ENCODE peak calls at places on chromosomes 3 and 15, in ten cellular contexts. H is HFFc6, S is stomach, W is Calu3, I is neural crest cell, N is Peyer's patch, B is heart right ventricle, D is left ventricle myocardium inferior, M is progenitor cell of endocrine pancreas, G is AG04450. E is an unnamed sample.
A peak's percentile ranks its signal among the peaks of the same experiment; 100 is the strongest.

GRCh38 chr15:59991919-59992318 is 12.2 kb upstream of the FOXB1 start:
- DNase-seq in H (no peak), S (no peak), W (no peak), I (no peak), N (no peak), B (no peak), D (no peak), M (no peak), G (no peak), E (no peak)

GRCh38 chr3:16801698-16802097 is 83.1 kb upstream of the PLCL2 start:
- DNase-seq in H (peak; percentile 20), S (no peak), W (no peak), I (no peak), N (no peak), B (no peak), D (no peak), M (no peak), G (no peak), E (no peak)

GRCh38 chr3:79247367-79248103 is 520.3 kb downstream of the ROBO1 start:
- DNase-seq in H (peak; percentile 17), S (no peak), W (no peak), I (no peak), N (no peak), B (peak; percentile 23), D (no peak), M (no peak), G (peak; percentile 27), E (no peak)

GRCh38 chr3:18153571-18154173 is 271.5 kb downstream of the SATB1 start:
- DNase-seq in H (peak; percentile 75), S (no peak), W (peak; percentile 56), I (no peak), N (no peak), B (no peak), D (no peak), M (no peak), G (no peak), E (no peak)

GRCh38 chr3:20916966-20917606 is 731.1 kb upstream of the SGO1 start:
- DNase-seq in H (no peak), S (no peak), W (no peak), I (no peak), N (no peak), B (no peak), D (no peak), M (no peak), G (no peak), E (no peak)

GRCh38 chr3:127774647-127775046 is 47.7 kb downstream of the MGLL start:
- DNase-seq in H (no peak), S (no peak), W (no peak), I (no peak), N (peak; percentile 24), B (no peak), D (no peak), M (no peak), G (no peak), E (no peak)

GRCh38 chr15:91522609-91523332 is 330.7 kb upstream of the SLCO3A1 start:
- DNase-seq in H (peak; percentile 56), S (no peak), W (peak; percentile 25), I (no peak), N (no peak), B (peak; percentile 14), D (no peak), M (no peak), G (peak; percentile 41), E (no peak)

GRCh38 chr3:171962137-171962720 is 77.1 kb upstream of the FNDC3B start:
- DNase-seq in H (no peak), S (no peak), W (no peak), I (no peak), N (no peak), B (no peak), D (no peak), M (no peak), G (no peak), E (no peak)

GRCh38 chr15:68846851-68847439 is 26.2 kb upstream of the ANP32A start:
- DNase-seq in H (no peak), S (no peak), W (no peak), I (no peak), N (no peak), B (no peak), D (no peak), M (no peak), G (no peak), E (no peak)

GRCh38 chr3:136862611-136862951 is 573 bp downstream of the NCK1 start:
- DNase-seq in H (peak; percentile 33), S (peak; percentile 56), W (peak; percentile 73), I (no peak), N (peak; percentile 74), B (peak; percentile 44), D (peak; percentile 48), M (no peak), G (peak; percentile 16), E (no peak)

GRCh38 chr3:143973352-143974021 is 1.9 kb downstream of the DIPK2A start:
- DNase-seq in H (no peak), S (no peak), W (no peak), I (no peak), N (no peak), B (peak; percentile 7), D (no peak), M (no peak), G (no peak), E (no peak)
- TF ChIP-seq CTCF in H (no peak), S (no peak), W (no peak), I (no peak), N (no peak), B (no peak), D (no peak), M (no peak), G (no peak), E (no peak)

GRCh38 chr15:84634228-84634837 is 19.8 kb downstream of the WDR73 start:
- DNase-seq in H (no peak), S (no peak), W (no peak), I (no peak), N (no peak), B (no peak), D (no peak), M (no peak), G (no peak), E (no peak)

GRCh38 chr15:84643838-84644237 is 10.2 kb downstream of the WDR73 start:
- DNase-seq in H (no peak), S (no peak), W (no peak), I (no peak), N (no peak), B (no peak), D (no peak), M (no peak), G (no peak), E (no peak)

GRCh38 chr15:84633311-84634227 is 20.5 kb downstream of the WDR73 start:
- DNase-seq in H (peak; percentile 60), S (peak; percentile 77), W (peak; percentile 76), I (peak; percentile 54), N (peak; percentile 87), B (peak; percentile 62), D (peak; percentile 76), M (peak; percentile 43), G (no peak), E (no peak)

DNA sequence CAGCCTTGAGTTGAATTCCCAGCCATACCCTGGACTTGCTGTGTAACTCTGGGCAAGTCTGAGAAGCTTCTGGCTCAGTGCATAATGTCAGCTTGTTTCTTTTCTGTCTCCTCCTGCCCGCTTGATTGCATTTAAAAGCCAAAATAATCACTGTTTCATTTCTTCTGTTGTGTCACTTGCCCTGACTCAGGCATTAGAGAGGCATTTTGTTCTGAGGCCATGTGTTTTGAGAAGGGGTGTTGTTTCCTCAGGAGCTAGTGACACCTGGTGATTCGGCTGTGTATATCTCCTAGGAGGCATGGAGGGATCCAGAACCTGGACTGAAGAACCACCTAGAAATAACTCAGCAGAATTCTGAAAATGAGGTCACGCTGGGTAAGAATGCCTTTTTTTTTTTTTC is 16.0 kb downstream of the WDR73 start:
- DNase-seq in H (no peak), S (no peak), W (no peak), I (no peak), N (no peak), B (no peak), D (no peak), M (no peak), G (no peak), E (no peak)
- TF ChIP-seq CTCF in H (peak; percentile 7), S (no peak), W (no peak), I (no peak), N (no peak), B (peak; percentile 25), D (no peak), M (no peak), G (no peak), E (no peak)

DNA sequence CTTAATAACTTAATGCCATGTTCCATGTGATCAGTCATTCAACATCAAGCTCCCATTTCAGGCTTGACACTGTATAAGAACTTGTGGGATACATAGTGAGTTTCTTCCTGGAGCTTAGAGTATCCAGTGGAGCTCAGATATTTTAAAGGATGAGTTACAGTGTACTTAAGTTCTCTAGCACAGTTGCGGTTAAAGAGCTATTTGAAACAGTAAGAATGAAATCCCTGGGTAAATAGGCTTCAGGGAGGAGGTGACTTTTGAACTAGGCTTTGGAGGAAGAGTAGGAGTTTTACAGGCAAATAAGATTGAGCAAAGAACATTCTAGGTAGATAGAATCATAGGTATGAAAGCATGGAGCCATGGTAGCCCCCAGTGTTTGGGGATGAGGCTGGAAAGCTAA is 3.8 kb downstream of the ZNF592 start:
- DNase-seq in H (no peak), S (no peak), W (no peak), I (no peak), N (no peak), B (no peak), D (no peak), M (no peak), G (no peak), E (no peak)
- TF ChIP-seq CTCF in H (no peak), S (no peak), W (no peak), I (no peak), N (no peak), B (no peak), D (no peak), M (no peak), G (no peak), E (no peak)

GRCh38 chr15:70260096-70260495 is 162.4 kb upstream of the TLE3 start:
- DNase-seq in H (no peak), S (no peak), W (no peak), I (no peak), N (no peak), B (no peak), D (no peak), M (no peak), G (no peak), E (no peak)
- TF ChIP-seq CTCF in H (no peak), S (no peak), W (peak; percentile 8), I (no peak), N (no peak), B (no peak), D (no peak), M (no peak), G (no peak), E (no peak)

DNA sequence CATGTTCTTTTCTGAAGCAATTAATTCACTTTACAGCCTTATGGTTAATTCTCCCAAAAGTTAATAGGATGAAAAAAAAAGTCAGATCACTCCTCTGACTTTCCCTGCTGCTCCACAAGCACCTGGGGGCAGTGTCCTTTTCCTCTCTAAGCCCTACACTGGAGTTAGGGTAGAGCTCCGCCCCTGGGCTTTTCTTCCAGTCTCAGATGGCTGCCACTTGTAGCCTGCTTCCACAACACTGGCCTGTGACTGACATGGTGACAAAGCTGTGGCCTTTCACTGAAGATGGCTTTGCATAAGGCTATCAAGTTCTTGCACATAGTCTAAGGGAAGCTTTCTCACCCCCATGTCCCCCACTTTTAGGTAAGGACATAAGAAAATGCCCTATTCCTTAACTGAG is 1.3 kb upstream of the MON1A start:
- DNase-seq in H (no peak), S (no peak), W (peak; percentile 40), I (no peak), N (no peak), B (no peak), D (no peak), M (no peak), G (no peak), E (no peak)
- TF ChIP-seq CTCF in H (peak; percentile 6), S (no peak), W (no peak), I (no peak), N (no peak), B (no peak), D (no peak), M (peak; percentile 20), G (no peak), E (no peak)

GRCh38 chr15:84748274-84749110 is at the start of gene ZNF592:
- DNase-seq in H (peak; percentile 58), S (peak; percentile 89), W (peak; percentile 93), I (peak; percentile 59), N (peak; percentile 94), B (peak; percentile 86), D (peak; percentile 89), M (peak; percentile 69), G (peak; percentile 26), E (no peak)
- TF ChIP-seq CTCF in H (no peak), S (peak; percentile 76), W (peak; percentile 26), I (peak; percentile 48), N (peak; percentile 81), B (peak; percentile 40), D (peak; percentile 49), M (peak; percentile 32), G (no peak), E (no peak)